ENCODE peak calls at places on chromosomes 11 and 22, in ten cellular contexts. U is GM23248; Z is aorta; M is IMR-90; Q is H9; O is transverse colon; X is body of pancreas; V is tibial nerve; H is CD4-positive, alpha-beta memory T cell; B is cardiac muscle cell. N is an unnamed sample. For H3K4me1, the result is how much of the 10 kb centered on the place peaks cover.

GRCh38 chr11:43434893-43435292 is 76.2 kb downstream of the TTC17 start:
- DNase-seq in H (no peak), B (no peak), Z (no peak), X (no peak), V (no peak), O (no peak), M (no peak), Q (no peak), U (no peak), N (no peak)

GRCh38 chr11:61687420-61687819 is 7.2 kb downstream of the DAGLA start:
- DNase-seq in O (no peak), U (no peak), V (no peak), B (no peak), Q (no peak), X (peak), Z (no peak), M (no peak), H (no peak), N (no peak)

GRCh38 chr11:73394416-73395296 is 18.5 kb downstream of the RELT start:
- DNase-seq in U (no peak), Q (no peak), O (no peak), X (peak), B (no peak), M (no peak), Z (peak), H (no peak), V (no peak), N (no peak)

GRCh38 chr11:63764712-63765631 is 3.6 kb downstream of the ZFTA start:
- DNase-seq in Q (peak), O (peak), V (no peak), H (no peak), B (peak), U (no peak), Z (no peak), M (no peak), X (peak), N (peak)

GRCh38 chr11:117716652-117717440 is 80.2 kb downstream of the DSCAML1 start:
- DNase-seq in X (no peak), O (no peak), H (no peak), U (no peak), Q (no peak), V (no peak), Z (no peak), B (no peak), M (no peak), N (no peak)

GRCh38 chr11:73507086-73507485 is 90.8 kb downstream of the FAM168A start:
- DNase-seq in M (peak), O (no peak), V (no peak), B (no peak), Q (no peak), H (no peak), Z (no peak), X (no peak), U (peak), N (no peak)

GRCh38 chr22:39518996-39519680 is 1.2 kb upstream of the ATF4 start:
- DNase-seq in U (no peak), M (peak), X (no peak), B (peak), Q (no peak), Z (peak), H (no peak), O (peak), V (no peak), N (peak)

GRCh38 chr11:15618583-15619032 is 503.9 kb downstream of the INSC start:
- DNase-seq in Z (no peak), X (no peak), M (no peak), V (no peak), O (no peak), U (no peak), Q (no peak), B (no peak), H (no peak), N (no peak)

GRCh38 chr11:40274017-40274416 is 1185.4 kb downstream of the LRRC4C start:
- DNase-seq in M (peak), Z (no peak), X (peak), B (no peak), O (no peak), V (peak), U (no peak), H (no peak), Q (no peak), N (no peak)

GRCh38 chr22:23841736-23842404 is 3.1 kb upstream of the DERL3 start:
- DNase-seq in H (no peak), X (no peak), U (no peak), Q (no peak), V (no peak), O (no peak), M (no peak), B (peak), Z (no peak), N (no peak)

GRCh38 chr11:28146123-28146751 is 38.0 kb downstream of the METTL15 start:
- DNase-seq in O (no peak), Z (no peak), H (no peak), X (no peak), U (peak), V (no peak), M (peak), B (no peak), Q (no peak), N (no peak)

GRCh38 chr11:96074551-96075309 is 150.8 kb upstream of the MTMR2 start:
- DNase-seq in V (no peak), M (no peak), Z (no peak), B (no peak), H (no peak), X (no peak), U (no peak), Q (no peak), O (no peak), N (no peak)

GRCh38 chr11:33248416-33248957 is 8.7 kb upstream of the HIPK3 start:
- DNase-seq in O (no peak), H (no peak), Q (no peak), X (no peak), U (peak), M (peak), B (no peak), Z (no peak), V (no peak), N (peak)

GRCh38 chr11:1929621-1930447 is 10.3 kb downstream of the TNNT3 start:
- DNase-seq in X (peak), Q (no peak), U (no peak), H (peak), M (no peak), V (no peak), O (no peak), B (no peak), Z (peak), N (no peak)

GRCh38 chr11:105720096-105720495 is 110.2 kb downstream of the GRIA4 start:
- DNase-seq in B (no peak), Z (no peak), O (no peak), H (no peak), V (no peak), Q (no peak), M (no peak), U (no peak), X (no peak), N (no peak)

GRCh38 chr11:11808992-11809583 is 32.7 kb upstream of the USP47 start:
- DNase-seq in M (no peak), Z (no peak), O (no peak), H (no peak), V (no peak), B (no peak), U (no peak), Q (no peak), X (no peak), N (no peak)

GRCh38 chr22:17712441-17712840 is 61.8 kb downstream of the BID start:
- DNase-seq in B (no peak), O (no peak), Z (no peak), Q (no peak), M (peak), V (no peak), U (peak), H (no peak), X (no peak), N (no peak)

GRCh38 chr22:42357634-42358296 is 74.4 kb downstream of the NFAM1 start:
- DNase-seq in X (peak), M (no peak), B (no peak), Z (no peak), U (no peak), V (no peak), Q (no peak), H (no peak), O (no peak), N (no peak)

GRCh38 chr11:121366038-121366437 is 73.5 kb downstream of the SC5D start:
- DNase-seq in H (no peak), U (no peak), V (no peak), X (no peak), O (no peak), Q (no peak), B (no peak), M (no peak), Z (no peak), N (no peak)

GRCh38 chr11:65714433-65714832 is 2.4 kb downstream of the KAT5 start:
- DNase-seq in V (no peak), X (no peak), Z (no peak), M (no peak), O (no peak), B (no peak), H (no peak), Q (no peak), U (no peak), N (no peak)

GRCh38 chr11:6626971-6627761 is 7.9 kb upstream of the TPP1 start:
- DNase-seq in Q (no peak), Z (no peak), U (no peak), O (no peak), X (peak), M (no peak), B (no peak), V (no peak), H (no peak), N (no peak)

GRCh38 chr11:96188625-96189006 is 154.4 kb downstream of the MAML2 start:
- DNase-seq in Z (no peak), U (peak), X (no peak), B (no peak), Q (no peak), H (no peak), M (peak), O (no peak), V (no peak), N (no peak)

GRCh38 chr11:19345519-19345847 is 104.7 kb upstream of the E2F8 start:
- DNase-seq in U (peak), Z (peak), Q (peak), M (no peak), V (no peak), O (no peak), H (no peak), X (no peak), B (peak), N (no peak)

GRCh38 chr11:70034740-70035365 is 43.3 kb upstream of the ANO1 start:
- DNase-seq in M (no peak), H (no peak), B (no peak), V (no peak), Q (peak), O (no peak), U (no peak), Z (no peak), X (no peak), N (peak)

GRCh38 chr11:112582366-112582765 is 321.7 kb upstream of the PLET1 start:
- DNase-seq in M (no peak), V (no peak), X (no peak), H (no peak), O (no peak), Q (no peak), Z (no peak), U (no peak), B (no peak), N (no peak)

GRCh38 chr22:39612811-39613548 is 42.4 kb downstream of the CACNA1I start:
- DNase-seq in Q (no peak), Z (no peak), B (no peak), H (peak), M (no peak), X (no peak), O (no peak), U (no peak), V (no peak), N (no peak)

GRCh38 chr11:126929186-126930085 is 71.1 kb downstream of the KIRREL3 start:
- DNase-seq in M (peak), U (peak), Q (no peak), B (no peak), X (no peak), V (no peak), H (no peak), O (no peak), Z (no peak), N (no peak)

GRCh38 chr11:30749268-30749667 is 163.1 kb upstream of the MPPED2 start:
- DNase-seq in O (no peak), U (no peak), Z (no peak), V (no peak), H (no peak), Q (no peak), X (no peak), B (no peak), M (no peak), N (no peak)

GRCh38 chr11:74398244-74399159 is at the start of gene PGM2L1:
- DNase-seq in X (peak), U (peak), V (peak), Q (peak), Z (peak), H (peak), O (peak), M (peak), B (peak), N (peak)

GRCh38 chr11:105582497-105582896 is 27.4 kb upstream of the GRIA4 start:
- DNase-seq in Z (no peak), H (no peak), M (no peak), X (no peak), O (no peak), V (no peak), B (no peak), Q (no peak), U (peak), N (no peak)

GRCh38 chr22:22166941-22167713 is 77.5 kb upstream of the VPREB1 start:
- DNase-seq in O (no peak), Q (no peak), Z (no peak), M (no peak), V (no peak), H (no peak), B (no peak), U (no peak), X (no peak), N (no peak)

GRCh38 chr11:35950082-35950481 is 6.2 kb downstream of the LDLRAD3 start:
- DNase-seq in H (no peak), V (no peak), Z (no peak), U (no peak), B (no peak), X (no peak), O (no peak), M (no peak), Q (no peak), N (no peak)

GRCh38 chr11:62137881-62138629 is 14.2 kb downstream of the INCENP start:
- DNase-seq in Z (peak), H (no peak), V (no peak), M (no peak), U (no peak), O (no peak), X (no peak), Q (peak), B (no peak), N (no peak)

GRCh38 chr11:665062-665706 is 28.1 kb downstream of the DRD4 start:
- DNase-seq in O (no peak), H (no peak), Q (no peak), Z (no peak), X (no peak), M (no peak), V (no peak), B (no peak), U (peak), N (no peak)

GRCh38 chr11:57773026-57773598 is 11.5 kb downstream of the CTNND1 start:
- DNase-seq in M (no peak), B (no peak), Q (no peak), U (no peak), Z (no peak), H (no peak), O (no peak), X (no peak), V (no peak), N (no peak)

GRCh38 chr11:64751580-64751979 is 7.6 kb upstream of the RASGRP2 start:
- DNase-seq in X (no peak), Z (peak), V (no peak), B (no peak), Q (no peak), U (no peak), M (no peak), O (no peak), H (peak), N (no peak)

GRCh38 chr22:27990451-27990840 is 71.4 kb upstream of the PITPNB start:
- DNase-seq in Z (peak), M (no peak), H (no peak), O (no peak), V (no peak), X (no peak), Q (peak), U (no peak), B (no peak), N (no peak)

GRCh38 chr22:27989758-27990450 is 70.8 kb upstream of the PITPNB start:
- DNase-seq in B (no peak), Z (no peak), O (no peak), X (no peak), M (no peak), H (no peak), U (no peak), V (no peak), Q (peak), N (no peak)

GRCh38 chr22:27992294-27993165 is 73.5 kb upstream of the PITPNB start:
- DNase-seq in B (no peak), V (no peak), U (no peak), Z (peak), M (no peak), H (no peak), Q (peak), X (no peak), O (no peak), N (no peak)

GRCh38 chr22:27991586-27992293 is 72.7 kb upstream of the PITPNB start:
- DNase-seq in M (no peak), B (no peak), Z (peak), Q (peak), H (no peak), U (no peak), X (no peak), V (no peak), O (no peak), N (no peak)

GRCh38 chr22:27990879-27991278 is 71.8 kb upstream of the PITPNB start:
- DNase-seq in B (peak), H (no peak), U (peak), V (peak), O (peak), X (peak), M (peak), Z (peak), Q (peak), N (peak)
- H3K4me1 ChIP-seq in B (under half), H (under half), U (under half), V (under half), O (under half), X (under half), M (under half), Z (under half), Q (under half), N (under half)

DNA sequence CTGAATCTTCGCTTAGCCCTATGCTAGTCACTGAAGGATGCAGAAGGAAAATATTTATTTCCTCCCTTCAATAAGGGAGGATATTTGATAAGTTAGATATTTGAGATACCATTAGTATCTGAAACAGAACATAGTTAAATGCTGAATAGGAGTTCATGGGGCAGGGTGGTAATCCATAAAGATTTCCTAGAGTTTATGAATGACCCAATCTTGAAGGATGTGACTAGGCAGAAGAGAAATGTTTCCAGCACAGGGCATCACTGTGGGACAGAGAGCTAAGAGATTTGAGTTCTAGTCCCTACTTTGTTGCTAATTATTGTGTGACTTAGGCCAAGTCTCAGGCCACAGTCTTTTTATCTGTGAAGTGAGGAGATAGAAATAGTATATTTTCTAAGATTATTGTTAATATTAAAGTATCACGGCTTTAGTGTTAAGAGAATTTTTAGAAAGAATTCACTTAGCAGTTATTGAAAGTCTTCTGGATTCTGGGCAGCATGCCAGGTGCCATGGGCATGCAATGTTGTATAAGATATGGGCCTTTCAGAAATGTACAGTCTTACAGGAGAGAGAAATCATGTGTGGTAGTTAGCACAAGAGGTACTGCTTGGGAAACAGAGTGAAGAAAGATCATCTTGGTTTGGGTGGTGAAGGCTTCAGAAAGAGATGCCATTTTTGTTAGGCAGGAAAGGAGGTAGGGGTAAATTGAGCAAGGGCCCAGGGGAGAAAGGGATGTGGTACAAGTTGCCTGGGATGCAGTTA is 24.0 kb downstream of the SWAP70 start:
- DNase-seq in B (peak), Q (no peak), H (no peak), V (no peak), O (no peak), U (peak), X (peak), M (peak), Z (no peak), N (no peak)
- H3K4me1 ChIP-seq in B (under half), Q (under half), H (under half), V (under half), O (under half), U (half or more), X (under half), M (under half), Z (under half), N (under half)

GRCh38 chr11:47258317-47258902 is 614 bp downstream of the NR1H3 start:
- DNase-seq in U (peak), V (no peak), Q (no peak), Z (peak), B (no peak), X (no peak), M (no peak), O (no peak), H (no peak), N (no peak)
- H3K4me1 ChIP-seq in U (under half), V (under half), Q (under half), Z (under half), B (under half), X (under half), M (under half), O (half or more), H (under half), N (under half)

GRCh38 chr11:128555606-128556005 is 31.8 kb downstream of the ETS1 start:
- DNase-seq in V (no peak), O (no peak), U (peak), Z (no peak), H (no peak), M (no peak), X (no peak), B (peak), Q (peak), N (no peak)

GRCh38 chr11:128551641-128552335 is 35.6 kb downstream of the ETS1 start:
- DNase-seq in B (no peak), U (no peak), M (no peak), H (peak), V (no peak), O (no peak), Q (no peak), Z (no peak), X (no peak), N (no peak)

GRCh38 chr11:128550967-128551522 is 36.3 kb downstream of the ETS1 start:
- DNase-seq in Q (no peak), H (no peak), M (no peak), Z (no peak), X (no peak), O (no peak), U (no peak), V (no peak), B (no peak), N (no peak)

GRCh38 chr11:128552783-128553661 is 34.3 kb downstream of the ETS1 start:
- DNase-seq in X (no peak), Z (no peak), U (peak), M (peak), B (no peak), V (no peak), O (peak), Q (no peak), H (peak), N (no peak)

GRCh38 chr11:128553662-128554392 is 33.5 kb downstream of the ETS1 start:
- DNase-seq in X (no peak), V (no peak), Q (no peak), B (no peak), Z (no peak), O (no peak), M (peak), H (no peak), U (peak), N (no peak)
- H3K4me1 ChIP-seq in X (under half), V (under half), Q (under half), B (under half), Z (under half), O (under half), M (under half), H (half or more), U (under half), N (under half)

DNA sequence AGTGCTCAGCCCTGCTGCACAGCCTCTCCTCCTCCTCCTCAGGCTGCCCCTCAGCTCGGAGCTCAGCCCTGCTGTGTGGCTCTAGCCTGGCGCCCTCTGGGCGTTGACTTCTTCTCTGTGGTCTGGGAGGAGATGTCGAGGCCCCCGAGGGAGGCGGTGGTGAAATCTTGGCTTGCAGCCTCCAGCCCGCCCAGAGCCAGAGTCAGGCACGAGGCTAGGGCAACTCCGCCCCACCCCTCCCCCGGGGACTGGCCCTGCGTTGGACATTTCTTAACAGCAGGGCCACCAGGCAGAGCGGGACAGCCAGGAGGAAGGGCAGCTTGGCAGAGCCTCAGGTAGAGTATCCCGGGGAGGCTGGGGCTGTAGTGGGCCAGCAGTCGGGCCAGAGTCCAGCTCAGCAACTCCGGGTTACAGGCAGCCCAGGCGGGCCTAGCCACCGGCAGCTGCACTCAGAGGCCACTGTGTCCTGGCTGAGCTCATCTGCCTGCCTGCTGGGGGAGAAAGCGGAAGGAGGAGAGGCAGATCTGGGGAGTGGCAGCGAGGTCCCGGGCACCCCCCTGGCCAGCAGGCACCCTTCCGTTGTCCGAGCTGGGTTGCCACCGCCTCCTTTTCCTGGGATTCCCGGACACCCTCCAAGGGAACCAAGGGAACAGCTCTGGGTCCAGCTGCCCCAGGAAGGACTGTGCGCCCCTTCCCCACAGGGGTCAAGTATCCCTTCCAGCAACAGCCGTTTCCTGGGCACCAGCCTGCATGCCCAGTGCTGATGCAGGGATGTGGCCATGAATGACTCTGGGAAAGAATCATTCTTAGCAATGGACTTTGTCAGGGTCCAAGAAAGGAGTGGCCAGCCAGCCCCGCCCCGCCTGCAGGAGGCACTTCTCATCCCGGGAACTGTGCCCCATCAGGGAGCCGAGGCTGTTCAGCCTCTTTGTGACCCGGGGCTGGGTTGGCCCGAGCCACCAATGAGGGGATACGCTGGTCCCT is at the start of gene ALDH3B1:
- DNase-seq in M (peak), X (peak), U (peak), Q (peak), Z (peak), H (peak), V (peak), O (peak), B (peak), N (peak)
- H3K4me1 ChIP-seq in M (under half), X (half or more), U (under half), Q (under half), Z (under half), H (under half), V (under half), O (half or more), B (under half), N (under half)

N was measured in colonic mucosa.